ENCODE peak calls at places on chromosomes 7 and 10, in ten cellular contexts. D is H9; A is activated CD8-positive, alpha-beta memory T cell treated with anti-CD3 and anti-CD28 coated beads, Interleukin-2, amount 50 U/mL, for 48 hours; U is caudate nucleus; O is left ventricle myocardium inferior; Q is GM20000; S is A172; K is neural crest cell; B is KBM-7; J is NCI-H1092. W is an unnamed sample.
A peak's percentile ranks its signal among the peaks of the same experiment; 100 is the strongest.

GRCh38 chr7:37081436-37081835 is 357.1 kb upstream of the AOAH start:
- DNase-seq in D (no peak), A (peak; percentile 58), U (no peak), O (no peak), Q (no peak), S (peak; percentile 59), K (no peak), B (no peak), J (peak; percentile 56), W (no peak)

GRCh38 chr10:7596356-7596755 is 70.4 kb downstream of the ITIH5 start:
- DNase-seq in D (no peak), A (no peak), U (no peak), O (no peak), Q (no peak), S (no peak), K (no peak), B (no peak), J (no peak), W (no peak)

GRCh38 chr10:112906945-112907344 is 43.1 kb upstream of the TCF7L2 start:
- DNase-seq in D (no peak), A (no peak), U (no peak), O (no peak), Q (no peak), S (no peak), K (no peak), B (no peak), J (no peak), W (no peak)

GRCh38 chr10:122077311-122077875 is 88.4 kb downstream of the TACC2 start:
- DNase-seq in D (no peak), A (no peak), U (no peak), O (no peak), Q (no peak), S (no peak), K (no peak), B (no peak), J (no peak), W (no peak)

GRCh38 chr7:17671956-17672355 is 268.3 kb downstream of the SNX13 start:
- DNase-seq in D (no peak), A (no peak), U (no peak), O (no peak), Q (no peak), S (no peak), K (no peak), B (no peak), J (no peak), W (no peak)

GRCh38 chr10:17923728-17924127 is 28.0 kb upstream of the SLC39A12 start:
- DNase-seq in D (no peak), A (no peak), U (no peak), O (no peak), Q (no peak), S (peak; percentile 79), K (no peak), B (no peak), J (no peak), W (no peak)

GRCh38 chr7:15555385-15555859 is 6.4 kb downstream of the AGMO start:
- DNase-seq in D (no peak), A (no peak), U (no peak), O (no peak), Q (no peak), S (no peak), K (no peak), B (no peak), J (peak; percentile 62), W (no peak)

GRCh38 chr10:49327036-49327813 is 28.3 kb downstream of the C10orf71 start:
- DNase-seq in D (no peak), A (peak; percentile 36), U (no peak), O (no peak), Q (no peak), S (no peak), K (no peak), B (no peak), J (no peak), W (no peak)

GRCh38 chr10:126247454-126247975 is 140.8 kb downstream of the ADAM12 start:
- DNase-seq in D (no peak), A (no peak), U (no peak), O (peak; percentile 63), Q (no peak), S (peak; percentile 96), K (no peak), B (no peak), J (no peak), W (no peak)

GRCh38 chr7:366171-366916 is 76.4 kb downstream of the FOXL3 start:
- DNase-seq in D (no peak), A (no peak), U (no peak), O (no peak), Q (no peak), S (peak; percentile 29), K (no peak), B (peak; percentile 76), J (no peak), W (peak; percentile 12)

GRCh38 chr10:89236221-89236620 is 15.4 kb downstream of the LIPA start:
- DNase-seq in D (no peak), A (no peak), U (no peak), O (no peak), Q (no peak), S (no peak), K (no peak), B (no peak), J (no peak), W (no peak)

GRCh38 chr10:79159785-79160184 is 91.0 kb downstream of the ZMIZ1 start:
- DNase-seq in D (no peak), A (no peak), U (no peak), O (peak; percentile 76), Q (no peak), S (no peak), K (no peak), B (no peak), J (no peak), W (no peak)

GRCh38 chr10:80660736-80661135 is 123.0 kb downstream of the SH2D4B start:
- DNase-seq in D (no peak), A (no peak), U (no peak), O (no peak), Q (no peak), S (no peak), K (no peak), B (peak; percentile 27), J (no peak), W (no peak)

GRCh38 chr10:87089746-87090145 is 4.9 kb downstream of the GLUD1 start:
- DNase-seq in D (no peak), A (no peak), U (no peak), O (no peak), Q (no peak), S (no peak), K (no peak), B (no peak), J (no peak), W (no peak)

GRCh38 chr7:5350600-5351385 is 68.0 kb downstream of the SLC29A4 start:
- DNase-seq in D (no peak), A (no peak), U (no peak), O (no peak), Q (no peak), S (no peak), K (no peak), B (no peak), J (no peak), W (no peak)

GRCh38 chr10:114228156-114228555 is 10.9 kb upstream of the VWA2 start:
- DNase-seq in D (no peak), A (no peak), U (no peak), O (no peak), Q (no peak), S (no peak), K (no peak), B (no peak), J (no peak), W (no peak)

GRCh38 chr10:90969148-90969547 is 48.3 kb upstream of the ANKRD1 start:
- DNase-seq in D (no peak), A (no peak), U (no peak), O (no peak), Q (no peak), S (peak; percentile 76), K (no peak), B (no peak), J (no peak), W (no peak)

GRCh38 chr10:95613330-95613729 is 43.2 kb downstream of the ALDH18A1 start:
- DNase-seq in D (no peak), A (no peak), U (no peak), O (no peak), Q (no peak), S (no peak), K (no peak), B (no peak), J (no peak), W (no peak)

GRCh38 chr7:108234281-108234680 is 104.1 kb upstream of the LAMB4 start:
- DNase-seq in D (no peak), A (no peak), U (no peak), O (no peak), Q (no peak), S (peak; percentile 27), K (no peak), B (no peak), J (no peak), W (no peak)

GRCh38 chr10:99742240-99742639 is 10.2 kb downstream of the CUTC start:
- DNase-seq in D (no peak), A (no peak), U (no peak), O (no peak), Q (no peak), S (no peak), K (no peak), B (no peak), J (no peak), W (no peak)